ENCODE peak calls at places on chromosomes 12 and 14, in ten cellular contexts. One of them, this sample, is unnamed.
A peak's percentile ranks its signal among the peaks of the same experiment; 100 is the strongest.

GRCh38 chr14:88422919-88423318 is 37.5 kb downstream of the SPATA7 start:
- DNase-seq in fibroblast of mammary gland: peak; percentile 92
- DNase-seq in HT-29: no peak
- DNase-seq in CD8-positive, alpha-beta memory T cell: no peak
- DNase-seq in myocyte: no peak
- DNase-seq in stimulated activated CD4-positive, alpha-beta T cell treated with anti-CD3 and anti-CD28 coated beads, TNF-alpha, amount 100 ng/mL, for 1 hour: no peak
- DNase-seq in RWPE2: no peak
- DNase-seq in NCI-H510A: no peak
- DNase-seq in AG09319: peak; percentile 15
- DNase-seq in frontal cortex: no peak
- DNase-seq in this sample: no peak

GRCh38 chr14:52951730-52952481 is 1.1 kb upstream of the FERMT2 start:
- DNase-seq in NCI-H510A: no peak
- DNase-seq in stimulated activated CD4-positive, alpha-beta T cell treated with anti-CD3 and anti-CD28 coated beads, TNF-alpha, amount 100 ng/mL, for 1 hour: no peak
- DNase-seq in myocyte: peak; percentile 83
- DNase-seq in frontal cortex: peak; percentile 56
- DNase-seq in HT-29: no peak
- DNase-seq in CD8-positive, alpha-beta memory T cell: peak; percentile 0
- DNase-seq in RWPE2: peak; percentile 78
- DNase-seq in fibroblast of mammary gland: peak; percentile 86
- DNase-seq in AG09319: peak; percentile 62
- DNase-seq in this sample: no peak

GRCh38 chr12:107443320-107444090 is 242.1 kb upstream of the PWP1 start:
- DNase-seq in NCI-H510A: no peak
- DNase-seq in HT-29: no peak
- DNase-seq in stimulated activated CD4-positive, alpha-beta T cell treated with anti-CD3 and anti-CD28 coated beads, TNF-alpha, amount 100 ng/mL, for 1 hour: no peak
- DNase-seq in AG09319: no peak
- DNase-seq in fibroblast of mammary gland: no peak
- DNase-seq in frontal cortex: no peak
- DNase-seq in RWPE2: no peak
- DNase-seq in myocyte: no peak
- DNase-seq in CD8-positive, alpha-beta memory T cell: no peak
- DNase-seq in this sample: no peak

GRCh38 chr14:96265387-96265786 is 9.4 kb downstream of the BDKRB1 start:
- DNase-seq in RWPE2: no peak
- DNase-seq in CD8-positive, alpha-beta memory T cell: no peak
- DNase-seq in stimulated activated CD4-positive, alpha-beta T cell treated with anti-CD3 and anti-CD28 coated beads, TNF-alpha, amount 100 ng/mL, for 1 hour: no peak
- DNase-seq in HT-29: no peak
- DNase-seq in AG09319: no peak
- DNase-seq in myocyte: no peak
- DNase-seq in frontal cortex: no peak
- DNase-seq in NCI-H510A: peak; percentile 14
- DNase-seq in fibroblast of mammary gland: no peak
- DNase-seq in this sample: no peak

GRCh38 chr12:67155863-67156262 is 113.3 kb upstream of the CAND1 start:
- DNase-seq in CD8-positive, alpha-beta memory T cell: no peak
- DNase-seq in frontal cortex: no peak
- DNase-seq in myocyte: peak; percentile 18
- DNase-seq in HT-29: no peak
- DNase-seq in RWPE2: no peak
- DNase-seq in fibroblast of mammary gland: peak; percentile 59
- DNase-seq in stimulated activated CD4-positive, alpha-beta T cell treated with anti-CD3 and anti-CD28 coated beads, TNF-alpha, amount 100 ng/mL, for 1 hour: no peak
- DNase-seq in NCI-H510A: no peak
- DNase-seq in AG09319: no peak
- DNase-seq in this sample: no peak

GRCh38 chr14:65257405-65257804 is 155.1 kb upstream of the MAX start:
- DNase-seq in RWPE2: no peak
- DNase-seq in NCI-H510A: no peak
- DNase-seq in myocyte: no peak
- DNase-seq in frontal cortex: no peak
- DNase-seq in fibroblast of mammary gland: no peak
- DNase-seq in HT-29: no peak
- DNase-seq in AG09319: no peak
- DNase-seq in CD8-positive, alpha-beta memory T cell: no peak
- DNase-seq in stimulated activated CD4-positive, alpha-beta T cell treated with anti-CD3 and anti-CD28 coated beads, TNF-alpha, amount 100 ng/mL, for 1 hour: no peak
- DNase-seq in this sample: no peak

GRCh38 chr12:28909291-28909690 is 239.8 kb upstream of the FAR2 start:
- DNase-seq in RWPE2: no peak
- DNase-seq in fibroblast of mammary gland: peak; percentile 16
- DNase-seq in CD8-positive, alpha-beta memory T cell: no peak
- DNase-seq in NCI-H510A: no peak
- DNase-seq in stimulated activated CD4-positive, alpha-beta T cell treated with anti-CD3 and anti-CD28 coated beads, TNF-alpha, amount 100 ng/mL, for 1 hour: no peak
- DNase-seq in myocyte: no peak
- DNase-seq in HT-29: no peak
- DNase-seq in AG09319: no peak
- DNase-seq in frontal cortex: no peak
- DNase-seq in this sample: no peak

GRCh38 chr14:101150010-101150409 is 246.5 kb upstream of the RTL1 start:
- DNase-seq in NCI-H510A: no peak
- DNase-seq in stimulated activated CD4-positive, alpha-beta T cell treated with anti-CD3 and anti-CD28 coated beads, TNF-alpha, amount 100 ng/mL, for 1 hour: no peak
- DNase-seq in fibroblast of mammary gland: no peak
- DNase-seq in HT-29: no peak
- DNase-seq in RWPE2: no peak
- DNase-seq in myocyte: no peak
- DNase-seq in AG09319: no peak
- DNase-seq in frontal cortex: no peak
- DNase-seq in CD8-positive, alpha-beta memory T cell: no peak
- DNase-seq in this sample: no peak

GRCh38 chr12:99966429-99966828 is 18.3 kb downstream of the ANKS1B start:
- DNase-seq in fibroblast of mammary gland: no peak
- DNase-seq in HT-29: no peak
- DNase-seq in stimulated activated CD4-positive, alpha-beta T cell treated with anti-CD3 and anti-CD28 coated beads, TNF-alpha, amount 100 ng/mL, for 1 hour: no peak
- DNase-seq in AG09319: no peak
- DNase-seq in NCI-H510A: no peak
- DNase-seq in RWPE2: no peak
- DNase-seq in frontal cortex: no peak
- DNase-seq in myocyte: no peak
- DNase-seq in CD8-positive, alpha-beta memory T cell: no peak
- DNase-seq in this sample: no peak

GRCh38 chr14:83133986-83134664 is 1600.5 kb upstream of the SEL1L start:
- DNase-seq in myocyte: no peak
- DNase-seq in frontal cortex: no peak
- DNase-seq in RWPE2: no peak
- DNase-seq in NCI-H510A: no peak
- DNase-seq in CD8-positive, alpha-beta memory T cell: no peak
- DNase-seq in stimulated activated CD4-positive, alpha-beta T cell treated with anti-CD3 and anti-CD28 coated beads, TNF-alpha, amount 100 ng/mL, for 1 hour: no peak
- DNase-seq in HT-29: no peak
- DNase-seq in AG09319: no peak
- DNase-seq in fibroblast of mammary gland: no peak
- DNase-seq in this sample: no peak

GRCh38 chr12:93274937-93275336 is 102.8 kb upstream of the NUDT4 start:
- DNase-seq in myocyte: no peak
- DNase-seq in AG09319: no peak
- DNase-seq in NCI-H510A: no peak
- DNase-seq in fibroblast of mammary gland: no peak
- DNase-seq in RWPE2: no peak
- DNase-seq in stimulated activated CD4-positive, alpha-beta T cell treated with anti-CD3 and anti-CD28 coated beads, TNF-alpha, amount 100 ng/mL, for 1 hour: no peak
- DNase-seq in frontal cortex: no peak
- DNase-seq in CD8-positive, alpha-beta memory T cell: no peak
- DNase-seq in HT-29: no peak
- DNase-seq in this sample: no peak

GRCh38 chr12:111758120-111758561 is 8.6 kb upstream of the ALDH2 start:
- DNase-seq in HT-29: no peak
- DNase-seq in myocyte: peak; percentile 35
- DNase-seq in RWPE2: no peak
- DNase-seq in fibroblast of mammary gland: no peak
- DNase-seq in CD8-positive, alpha-beta memory T cell: no peak
- DNase-seq in frontal cortex: no peak
- DNase-seq in stimulated activated CD4-positive, alpha-beta T cell treated with anti-CD3 and anti-CD28 coated beads, TNF-alpha, amount 100 ng/mL, for 1 hour: no peak
- DNase-seq in NCI-H510A: no peak
- DNase-seq in AG09319: no peak
- DNase-seq in this sample: no peak

GRCh38 chr12:122888232-122888752 is 7.6 kb downstream of the VPS37B start:
- DNase-seq in CD8-positive, alpha-beta memory T cell: peak; percentile 71
- DNase-seq in AG09319: no peak
- DNase-seq in myocyte: no peak
- DNase-seq in HT-29: peak; percentile 97
- DNase-seq in stimulated activated CD4-positive, alpha-beta T cell treated with anti-CD3 and anti-CD28 coated beads, TNF-alpha, amount 100 ng/mL, for 1 hour: peak; percentile 28
- DNase-seq in NCI-H510A: peak; percentile 77
- DNase-seq in fibroblast of mammary gland: peak; percentile 63
- DNase-seq in RWPE2: peak; percentile 96
- DNase-seq in frontal cortex: no peak
- DNase-seq in this sample: peak; percentile 40

GRCh38 chr14:96270565-96271420 is 14.8 kb downstream of the BDKRB1 start:
- DNase-seq in HT-29: no peak
- DNase-seq in RWPE2: no peak
- DNase-seq in AG09319: no peak
- DNase-seq in CD8-positive, alpha-beta memory T cell: no peak
- DNase-seq in stimulated activated CD4-positive, alpha-beta T cell treated with anti-CD3 and anti-CD28 coated beads, TNF-alpha, amount 100 ng/mL, for 1 hour: no peak
- DNase-seq in myocyte: no peak
- DNase-seq in frontal cortex: no peak
- DNase-seq in NCI-H510A: no peak
- DNase-seq in fibroblast of mammary gland: peak; percentile 77
- DNase-seq in this sample: no peak

GRCh38 chr12:59624732-59625455 is 29.1 kb downstream of the SLC16A7 start:
- DNase-seq in stimulated activated CD4-positive, alpha-beta T cell treated with anti-CD3 and anti-CD28 coated beads, TNF-alpha, amount 100 ng/mL, for 1 hour: no peak
- DNase-seq in NCI-H510A: no peak
- DNase-seq in HT-29: no peak
- DNase-seq in AG09319: no peak
- DNase-seq in frontal cortex: no peak
- DNase-seq in myocyte: no peak
- DNase-seq in CD8-positive, alpha-beta memory T cell: no peak
- DNase-seq in RWPE2: no peak
- DNase-seq in fibroblast of mammary gland: peak; percentile 11
- DNase-seq in this sample: no peak

GRCh38 chr12:46933947-46934346 is 108.2 kb upstream of the SLC38A4 start:
- DNase-seq in HT-29: peak; percentile 64
- DNase-seq in CD8-positive, alpha-beta memory T cell: no peak
- DNase-seq in fibroblast of mammary gland: peak; percentile 76
- DNase-seq in AG09319: no peak
- DNase-seq in frontal cortex: no peak
- DNase-seq in myocyte: peak; percentile 73
- DNase-seq in RWPE2: no peak
- DNase-seq in stimulated activated CD4-positive, alpha-beta T cell treated with anti-CD3 and anti-CD28 coated beads, TNF-alpha, amount 100 ng/mL, for 1 hour: no peak
- DNase-seq in NCI-H510A: no peak
- DNase-seq in this sample: no peak

GRCh38 chr12:54935235-54935951 is 49.2 kb downstream of the TESPA1 start:
- DNase-seq in fibroblast of mammary gland: peak; percentile 95
- DNase-seq in CD8-positive, alpha-beta memory T cell: peak; percentile 31
- DNase-seq in HT-29: peak; percentile 56
- DNase-seq in RWPE2: no peak
- DNase-seq in frontal cortex: no peak
- DNase-seq in myocyte: peak; percentile 39
- DNase-seq in stimulated activated CD4-positive, alpha-beta T cell treated with anti-CD3 and anti-CD28 coated beads, TNF-alpha, amount 100 ng/mL, for 1 hour: no peak
- DNase-seq in NCI-H510A: no peak
- DNase-seq in AG09319: peak; percentile 40
- DNase-seq in this sample: no peak

GRCh38 chr12:18690653-18691052 is 47.2 kb downstream of the PLCZ1 start:
- DNase-seq in stimulated activated CD4-positive, alpha-beta T cell treated with anti-CD3 and anti-CD28 coated beads, TNF-alpha, amount 100 ng/mL, for 1 hour: no peak
- DNase-seq in fibroblast of mammary gland: peak; percentile 95
- DNase-seq in RWPE2: peak; percentile 34
- DNase-seq in myocyte: peak; percentile 8
- DNase-seq in HT-29: peak; percentile 38
- DNase-seq in CD8-positive, alpha-beta memory T cell: no peak
- DNase-seq in frontal cortex: no peak
- DNase-seq in NCI-H510A: no peak
- DNase-seq in AG09319: no peak
- DNase-seq in this sample: no peak

GRCh38 chr14:36222952-36223468 is 46.5 kb upstream of the PTCSC3 start:
- DNase-seq in HT-29: no peak
- DNase-seq in RWPE2: no peak
- DNase-seq in CD8-positive, alpha-beta memory T cell: no peak
- DNase-seq in AG09319: no peak
- DNase-seq in frontal cortex: no peak
- DNase-seq in myocyte: peak; percentile 2
- DNase-seq in NCI-H510A: no peak
- DNase-seq in stimulated activated CD4-positive, alpha-beta T cell treated with anti-CD3 and anti-CD28 coated beads, TNF-alpha, amount 100 ng/mL, for 1 hour: no peak
- DNase-seq in fibroblast of mammary gland: peak; percentile 40
- DNase-seq in this sample: no peak

GRCh38 chr14:55028066-55028465 is 1.0 kb downstream of the SOCS4 start:
- DNase-seq in AG09319: no peak
- DNase-seq in CD8-positive, alpha-beta memory T cell: no peak
- DNase-seq in NCI-H510A: no peak
- DNase-seq in HT-29: no peak
- DNase-seq in stimulated activated CD4-positive, alpha-beta T cell treated with anti-CD3 and anti-CD28 coated beads, TNF-alpha, amount 100 ng/mL, for 1 hour: no peak
- DNase-seq in myocyte: peak; percentile 5
- DNase-seq in frontal cortex: no peak
- DNase-seq in fibroblast of mammary gland: no peak
- DNase-seq in RWPE2: no peak
- DNase-seq in this sample: no peak

GRCh38 chr14:98931911-98932310 is 340.1 kb downstream of the BCL11B start:
- DNase-seq in RWPE2: peak; percentile 21
- DNase-seq in fibroblast of mammary gland: no peak
- DNase-seq in CD8-positive, alpha-beta memory T cell: peak; percentile 81
- DNase-seq in myocyte: no peak
- DNase-seq in frontal cortex: no peak
- DNase-seq in stimulated activated CD4-positive, alpha-beta T cell treated with anti-CD3 and anti-CD28 coated beads, TNF-alpha, amount 100 ng/mL, for 1 hour: peak; percentile 51
- DNase-seq in AG09319: no peak
- DNase-seq in HT-29: no peak
- DNase-seq in NCI-H510A: no peak
- DNase-seq in this sample: no peak

GRCh38 chr14:103872492-103873113 is 25.2 kb upstream of the PPP1R13B start:
- DNase-seq in frontal cortex: no peak
- DNase-seq in myocyte: no peak
- DNase-seq in RWPE2: no peak
- DNase-seq in CD8-positive, alpha-beta memory T cell: no peak
- DNase-seq in NCI-H510A: no peak
- DNase-seq in stimulated activated CD4-positive, alpha-beta T cell treated with anti-CD3 and anti-CD28 coated beads, TNF-alpha, amount 100 ng/mL, for 1 hour: no peak
- DNase-seq in HT-29: no peak
- DNase-seq in fibroblast of mammary gland: no peak
- DNase-seq in AG09319: no peak
- DNase-seq in this sample: no peak

GRCh38 chr14:105866841-105867321 is 340.5 kb downstream of the TMEM121 start:
- DNase-seq in RWPE2: no peak
- DNase-seq in CD8-positive, alpha-beta memory T cell: no peak
- DNase-seq in NCI-H510A: no peak
- DNase-seq in stimulated activated CD4-positive, alpha-beta T cell treated with anti-CD3 and anti-CD28 coated beads, TNF-alpha, amount 100 ng/mL, for 1 hour: no peak
- DNase-seq in AG09319: no peak
- DNase-seq in fibroblast of mammary gland: no peak
- DNase-seq in HT-29: no peak
- DNase-seq in myocyte: no peak
- DNase-seq in frontal cortex: no peak
- DNase-seq in this sample: no peak

GRCh38 chr12:50403001-50403440 is 2.3 kb downstream of the LARP4 start:
- DNase-seq in AG09319: no peak
- DNase-seq in CD8-positive, alpha-beta memory T cell: no peak
- DNase-seq in stimulated activated CD4-positive, alpha-beta T cell treated with anti-CD3 and anti-CD28 coated beads, TNF-alpha, amount 100 ng/mL, for 1 hour: no peak
- DNase-seq in NCI-H510A: no peak
- DNase-seq in myocyte: no peak
- DNase-seq in fibroblast of mammary gland: no peak
- DNase-seq in frontal cortex: no peak
- DNase-seq in HT-29: no peak
- DNase-seq in RWPE2: no peak
- DNase-seq in this sample: no peak

GRCh38 chr14:100428727-100429126 is 105.6 kb downstream of the SLC25A47 start:
- DNase-seq in CD8-positive, alpha-beta memory T cell: no peak
- DNase-seq in NCI-H510A: no peak
- DNase-seq in stimulated activated CD4-positive, alpha-beta T cell treated with anti-CD3 and anti-CD28 coated beads, TNF-alpha, amount 100 ng/mL, for 1 hour: no peak
- DNase-seq in myocyte: peak; percentile 13
- DNase-seq in fibroblast of mammary gland: peak; percentile 78
- DNase-seq in AG09319: no peak
- DNase-seq in RWPE2: no peak
- DNase-seq in frontal cortex: no peak
- DNase-seq in HT-29: no peak
- DNase-seq in this sample: no peak

GRCh38 chr14:61566537-61567225 is 128.6 kb upstream of the HIF1A start:
- DNase-seq in frontal cortex: no peak
- DNase-seq in CD8-positive, alpha-beta memory T cell: no peak
- DNase-seq in stimulated activated CD4-positive, alpha-beta T cell treated with anti-CD3 and anti-CD28 coated beads, TNF-alpha, amount 100 ng/mL, for 1 hour: no peak
- DNase-seq in RWPE2: no peak
- DNase-seq in fibroblast of mammary gland: peak; percentile 92
- DNase-seq in NCI-H510A: no peak
- DNase-seq in myocyte: peak; percentile 60
- DNase-seq in HT-29: no peak
- DNase-seq in AG09319: no peak
- DNase-seq in this sample: no peak

GRCh38 chr14:33347816-33348215 is 409.1 kb downstream of the NPAS3 start:
- DNase-seq in RWPE2: no peak
- DNase-seq in fibroblast of mammary gland: peak; percentile 44
- DNase-seq in NCI-H510A: no peak
- DNase-seq in stimulated activated CD4-positive, alpha-beta T cell treated with anti-CD3 and anti-CD28 coated beads, TNF-alpha, amount 100 ng/mL, for 1 hour: no peak
- DNase-seq in HT-29: no peak
- DNase-seq in frontal cortex: no peak
- DNase-seq in CD8-positive, alpha-beta memory T cell: no peak
- DNase-seq in AG09319: no peak
- DNase-seq in myocyte: no peak
- DNase-seq in this sample: no peak

GRCh38 chr12:83075471-83075870 is 388.8 kb downstream of the TMTC2 start:
- DNase-seq in AG09319: no peak
- DNase-seq in myocyte: no peak
- DNase-seq in fibroblast of mammary gland: no peak
- DNase-seq in stimulated activated CD4-positive, alpha-beta T cell treated with anti-CD3 and anti-CD28 coated beads, TNF-alpha, amount 100 ng/mL, for 1 hour: no peak
- DNase-seq in RWPE2: no peak
- DNase-seq in HT-29: no peak
- DNase-seq in NCI-H510A: no peak
- DNase-seq in frontal cortex: no peak
- DNase-seq in CD8-positive, alpha-beta memory T cell: no peak
- DNase-seq in this sample: no peak

This sample was measured in GDM1.